ENCODE peak calls at places on chromosome 6, in eight cellular contexts. A is AML-193, F is GM23338, G is fibroblast of pulmonary artery, D is AG08396, O is left lung, S is AG10803, H is OCI-LY7. T is an unnamed sample.

GRCh38 chr6:92810913-92811312 is 608.4 kb downstream of the EPHA7 start:
- DNase-seq in O (no peak), H (peak; percentile 93), S (no peak), F (peak; percentile 86), D (no peak), G (peak; percentile 37), A (peak; percentile 46), T (peak; percentile 19)

GRCh38 chr6:125480571-125480970 is 178.8 kb upstream of the HDDC2 start:
- DNase-seq in H (no peak), S (no peak), O (no peak), D (no peak), F (no peak), A (no peak), G (peak; percentile 27), T (no peak)

GRCh38 chr6:73866305-73866704 is 170.3 kb downstream of the CD109 start:
- DNase-seq in G (no peak), A (no peak), O (no peak), H (no peak), F (no peak), D (no peak), S (no peak), T (no peak)

GRCh38 chr6:18837013-18837412 is 449.9 kb downstream of the RNF144B start:
- DNase-seq in F (no peak), O (no peak), A (no peak), H (no peak), D (no peak), G (no peak), S (no peak), T (no peak)

GRCh38 chr6:115444079-115444478 is 616.6 kb downstream of the FRK start:
- DNase-seq in G (no peak), D (no peak), H (no peak), O (no peak), S (no peak), F (no peak), A (no peak), T (no peak)

GRCh38 chr6:138541793-138542481 is 42.6 kb upstream of the NHSL1 start:
- DNase-seq in D (no peak), O (no peak), F (no peak), H (no peak), A (no peak), G (peak; percentile 71), S (peak; percentile 38), T (peak; percentile 77)

GRCh38 chr6:84771732-84772131 is 7.3 kb upstream of the TBX18 start:
- DNase-seq in A (no peak), G (peak; percentile 68), D (no peak), F (no peak), S (no peak), H (no peak), O (no peak), T (no peak)

GRCh38 chr6:49556429-49556837 is 6.0 kb downstream of the C6orf141 start:
- DNase-seq in D (peak; percentile 15), G (peak; percentile 65), H (no peak), S (peak; percentile 33), O (no peak), A (no peak), F (peak; percentile 11), T (peak; percentile 68)

GRCh38 chr6:63714091-63714490 is 78.5 kb downstream of the PHF3 start:
- DNase-seq in G (no peak), F (no peak), A (no peak), O (no peak), H (no peak), S (no peak), D (no peak), T (no peak)

GRCh38 chr6:5457036-5457435 is 195.7 kb downstream of the FARS2 start:
- DNase-seq in D (no peak), O (no peak), F (no peak), S (peak; percentile 61), G (peak; percentile 29), A (no peak), H (no peak), T (no peak)

GRCh38 chr6:108528878-108529277 is 31.8 kb upstream of the FOXO3 start:
- DNase-seq in F (no peak), O (no peak), D (no peak), G (no peak), A (no peak), H (no peak), S (peak; percentile 10), T (no peak)

GRCh38 chr6:40674170-40674569 is 87.0 kb upstream of the LRFN2 start:
- DNase-seq in S (no peak), O (no peak), H (no peak), A (no peak), G (no peak), D (no peak), F (no peak), T (no peak)

GRCh38 chr6:11819486-11819885 is 40.9 kb upstream of the ADTRP start:
- DNase-seq in G (no peak), A (no peak), F (no peak), S (no peak), D (no peak), H (no peak), O (no peak), T (no peak)

GRCh38 chr6:125526007-125526720 is 223.3 kb upstream of the HEY2 start:
- DNase-seq in H (no peak), D (no peak), A (no peak), S (no peak), F (no peak), O (no peak), G (no peak), T (no peak)

GRCh38 chr6:155371230-155371629 is 56.9 kb upstream of the TFB1M start:
- DNase-seq in H (no peak), G (no peak), D (no peak), O (no peak), A (no peak), F (no peak), S (no peak), T (no peak)

GRCh38 chr6:142152731-142153130 is 5.7 kb downstream of the VTA1 start:
- DNase-seq in G (peak; percentile 54), A (no peak), D (peak; percentile 52), S (peak; percentile 79), O (no peak), F (no peak), H (no peak), T (peak; percentile 32)

GRCh38 chr6:111804627-111805235 is 68.5 kb downstream of the FYN start:
- DNase-seq in A (no peak), H (no peak), F (no peak), D (no peak), O (no peak), G (peak; percentile 82), S (peak; percentile 81), T (peak; percentile 95)